ENCODE peak calls at places on chromosomes 11 and 22, in nine cellular contexts. Z is adrenal gland; W is GM23338; G is stimulated activated CD8-positive, alpha-beta memory T cell treated with anti-CD3 and anti-CD28 coated beads, Interleukin-7, amount 100 ng/mL, for 1 hour; N is memory B cell; J is CD4-positive, alpha-beta memory T cell; P is activated T-cell treated with anti-CD3 and anti-CD28 coated beads, Interleukin-2, amount 50 U/mL, for 48 hours; L is cerebellum; O is activated gamma-delta T cell. T is an unnamed sample.

GRCh38 chr11:120337133-120337895 is 1.1 kb downstream of the ARHGEF12 start:
- DNase-seq in G (no peak), J (no peak), O (no peak), N (peak), Z (peak), W (peak), P (peak), L (no peak), T (peak)

GRCh38 chr11:16049611-16050010 is 306.7 kb downstream of the SOX6 start:
- DNase-seq in W (peak), L (no peak), Z (no peak), O (no peak), J (no peak), G (no peak), P (no peak), N (no peak), T (no peak)

GRCh38 chr22:20155330-20156041 is 4.6 kb upstream of the CCDC188 start:
- DNase-seq in J (no peak), P (no peak), W (no peak), O (no peak), N (no peak), L (peak), Z (peak), G (no peak), T (no peak)

GRCh38 chr11:19370100-19370861 is 129.5 kb upstream of the E2F8 start:
- DNase-seq in J (no peak), G (no peak), O (no peak), W (no peak), N (no peak), Z (peak), L (no peak), P (no peak), T (peak)

GRCh38 chr11:106706355-106706754 is 311.9 kb downstream of the GUCY1A2 start:
- DNase-seq in O (no peak), Z (no peak), N (no peak), J (no peak), P (no peak), W (no peak), L (no peak), G (no peak), T (no peak)

GRCh38 chr11:9796276-9796675 is 132.4 kb downstream of the SWAP70 start:
- DNase-seq in O (no peak), N (no peak), G (no peak), P (no peak), L (no peak), Z (no peak), J (no peak), W (no peak), T (no peak)

GRCh38 chr11:130037058-130037457 is 32.6 kb upstream of the APLP2 start:
- DNase-seq in P (no peak), W (no peak), Z (no peak), G (no peak), J (no peak), O (no peak), N (no peak), L (no peak), T (no peak)

GRCh38 chr11:17760102-17761029 is 25.8 kb downstream of the KCNC1 start:
- DNase-seq in L (peak), G (no peak), P (peak), O (no peak), W (peak), N (no peak), Z (no peak), J (no peak), T (no peak)

GRCh38 chr11:122696662-122697061 is 41.1 kb downstream of the UBASH3B start:
- DNase-seq in J (peak), N (no peak), G (peak), L (no peak), Z (no peak), P (peak), O (no peak), W (no peak), T (no peak)